ENCODE peak calls at places on chromosomes 16 and 17, in eight cellular contexts. P, G, B, U, H, Q, E and N are unnamed samples.

GRCh38 chr17:36183001-36183810 is 6.8 kb upstream of the TBC1D3B start:
- DNase-seq in Q (no peak), E (peak; percentile 71), G (peak; percentile 73), H (no peak), P (peak; percentile 54), U (peak; percentile 58), B (peak; percentile 70), N (no peak)

GRCh38 chr16:17467923-17468540 is 2.7 kb downstream of the XYLT1 start:
- DNase-seq in G (peak; percentile 71), H (peak; percentile 69), B (peak; percentile 86), P (peak; percentile 69), Q (peak; percentile 74), E (peak; percentile 65), U (peak; percentile 67), N (peak; percentile 83)

GRCh38 chr16:83744521-83744981 is 63.2 kb upstream of the HSBP1 start:
- DNase-seq in E (no peak), U (no peak), P (peak; percentile 7), G (no peak), H (no peak), B (peak; percentile 53), Q (peak; percentile 68), N (no peak)

GRCh38 chr17:65071861-65072260 is 15.3 kb upstream of the GNA13 start:
- DNase-seq in B (no peak), U (no peak), P (peak; percentile 72), H (no peak), E (no peak), Q (no peak), G (no peak), N (no peak)

GRCh38 chr17:81666092-81666341 is 388 bp downstream of the OXLD1 start:
- DNase-seq in P (peak; percentile 9), H (no peak), Q (no peak), U (no peak), G (no peak), E (no peak), B (peak; percentile 54), N (no peak)

GRCh38 chr17:29412780-29413565 is 22.8 kb downstream of the TAOK1 start:
- DNase-seq in P (peak; percentile 78), Q (no peak), H (no peak), G (no peak), U (no peak), B (no peak), E (no peak), N (no peak)

GRCh38 chr16:30768583-30769181 is 6.6 kb downstream of the RNF40 start:
- DNase-seq in U (no peak), H (no peak), B (no peak), G (no peak), E (no peak), P (no peak), Q (no peak), N (peak; percentile 27)

GRCh38 chr17:38867179-38867994 is 2.5 kb upstream of the LASP1 start:
- DNase-seq in U (no peak), B (peak; percentile 79), Q (peak; percentile 72), E (peak; percentile 72), G (peak; percentile 57), H (peak; percentile 79), P (peak; percentile 68), N (peak; percentile 45)

GRCh38 chr17:22517716-22518115 is 825.4 kb downstream of the KCNJ18 start:
- DNase-seq in G (no peak), U (no peak), E (no peak), P (no peak), Q (no peak), B (no peak), H (no peak), N (no peak)

GRCh38 chr17:17855976-17856375 is 19.2 kb upstream of the SREBF1 start:
- DNase-seq in U (no peak), H (no peak), E (no peak), B (no peak), Q (no peak), P (no peak), G (no peak), N (no peak)

GRCh38 chr16:85523602-85524364 is 89.3 kb upstream of the GSE1 start:
- DNase-seq in B (no peak), Q (no peak), U (peak; percentile 80), G (peak; percentile 59), E (peak; percentile 84), H (no peak), P (peak; percentile 45), N (no peak)

DNA sequence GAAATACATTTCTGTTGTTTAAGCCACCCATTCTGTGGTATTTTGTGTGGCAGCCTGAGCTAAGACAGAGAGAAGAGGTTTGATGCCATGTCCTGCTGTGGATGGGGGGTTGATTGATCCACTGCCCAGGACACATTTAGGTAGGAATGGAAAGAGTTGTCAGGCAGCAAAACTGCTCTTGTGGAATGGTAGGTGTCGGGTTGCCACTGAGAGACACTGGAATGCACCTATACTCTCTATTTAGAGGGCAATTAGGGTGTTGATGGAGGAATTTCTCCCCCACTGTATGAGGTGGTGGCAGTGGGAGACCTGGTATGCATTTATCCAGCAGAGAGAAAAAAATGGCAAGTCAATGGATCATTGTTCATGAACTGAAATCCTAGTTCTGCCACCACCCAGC is 30.9 kb downstream of the CBLN1 start:
- DNase-seq in E (no peak), G (no peak), Q (no peak), B (no peak), P (no peak), H (no peak), U (no peak), N (no peak)
- H3K27ac ChIP-seq in E (no peak overlapping the region), G (no peak overlapping the region), Q (no peak overlapping the region), B (no peak overlapping the region), P (no peak overlapping the region), H (no peak overlapping the region), U (no peak overlapping the region), N (no peak overlapping the region)

GRCh38 chr17:59219992-59220327 is 351 bp upstream of the GDPD1 start:
- DNase-seq in U (no peak), P (no peak), G (no peak), Q (no peak), B (no peak), H (no peak), E (no peak), N (no peak)
- H3K4me3 ChIP-seq in U (peak overlapping the region; percentile 68), P (peak overlapping the region; percentile 34), G (peak overlapping the region; percentile 65), Q (peak overlapping the region; percentile 74), B (peak overlapping the region; percentile 71), H (peak overlapping the region; percentile 97), E (peak overlapping the region; percentile 66), N (peak overlapping the region; percentile 97)

DNA sequence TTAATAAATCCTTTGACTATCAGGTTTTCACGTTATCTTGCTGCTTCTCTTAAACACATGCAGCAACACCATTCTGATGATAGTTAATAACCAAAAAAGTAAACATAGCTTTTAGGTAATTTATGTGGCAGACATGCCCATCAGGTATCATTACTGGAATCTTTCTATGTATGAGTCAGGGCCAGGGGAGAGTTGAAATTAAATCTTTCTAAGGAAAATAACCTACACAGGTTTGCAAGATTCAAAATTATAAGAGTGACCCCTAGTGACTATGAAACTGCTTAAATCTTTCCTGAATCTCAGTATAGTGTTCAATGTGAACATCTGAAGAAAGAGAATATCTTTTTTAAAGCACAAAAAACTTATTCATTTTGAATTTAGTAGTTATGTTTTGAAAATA is 666.6 kb downstream of the CDH11 start:
- DNase-seq in Q (no peak), H (no peak), B (no peak), P (peak; percentile 53), U (no peak), E (no peak), G (no peak), N (no peak)
- TF ChIP-seq CTCF in Q (peak; percentile 44), H (no peak), B (no peak), P (peak; percentile 46), U (no peak), E (no peak), G (no peak), N (peak; percentile 8)

GRCh38 chr17:80248001-80248893 is 12.4 kb upstream of the RNF213 start:
- DNase-seq in B (no peak), E (no peak), Q (no peak), H (no peak), U (no peak), P (no peak), G (no peak), N (no peak)

GRCh38 chr17:80246266-80246681 is 14.4 kb upstream of the RNF213 start:
- DNase-seq in E (no peak), Q (no peak), B (no peak), P (no peak), G (no peak), H (no peak), U (no peak), N (no peak)

GRCh38 chr17:80247561-80247960 is 13.1 kb upstream of the RNF213 start:
- DNase-seq in B (no peak), H (no peak), U (no peak), E (no peak), Q (no peak), G (no peak), P (no peak), N (no peak)

GRCh38 chr17:80245566-80246265 is 14.9 kb upstream of the RNF213 start:
- DNase-seq in E (no peak), G (no peak), Q (no peak), P (no peak), U (no peak), B (no peak), H (no peak), N (no peak)

GRCh38 chr17:80246726-80247125 is 13.9 kb upstream of the RNF213 start:
- DNase-seq in E (no peak), H (no peak), U (no peak), B (no peak), G (no peak), P (no peak), Q (no peak), N (no peak)
- H3K27ac ChIP-seq in E (no peak overlapping the region), H (no peak overlapping the region), U (no peak overlapping the region), B (no peak overlapping the region), G (no peak overlapping the region), P (no peak overlapping the region), Q (no peak overlapping the region), N (no peak overlapping the region)